ENCODE peak calls at places on chromosomes 13 and 19, in six cellular contexts. Y is IMR-90, Q is H1, R is neuronal stem cell, B is H9, W is mesenchymal stem cell. E is an unnamed sample.

GRCh38 chr19:55460670-55461258 is 678 bp downstream of the ISOC2 start:
- DNase-seq in Q (peak; percentile 92), R (peak; percentile 75), Y (peak; percentile 74), W (peak; percentile 83), B (peak; percentile 95), E (peak; percentile 26)

GRCh38 chr19:35211545-35212230 is 16.9 kb downstream of the FAM187B start:
- DNase-seq in R (no peak), B (no peak), Q (no peak), Y (no peak), W (no peak), E (no peak)

GRCh38 chr13:100392709-100393630 is 195.6 kb downstream of the GGACT start:
- DNase-seq in B (peak; percentile 86), Q (no peak), W (peak; percentile 100), R (peak; percentile 14), Y (peak; percentile 100), E (peak; percentile 86)

GRCh38 chr13:19072543-19072942 is 109.1 kb downstream of the TUBA3C start:
- DNase-seq in R (no peak), Y (no peak), B (no peak), Q (no peak), W (no peak), E (no peak)

GRCh38 chr13:38496956-38497355 is 147.3 kb downstream of the UFM1 start:
- DNase-seq in Y (no peak), W (no peak), B (no peak), Q (no peak), R (no peak), E (no peak)

GRCh38 chr13:79124183-79124582 is 281.9 kb downstream of the RBM26 start:
- DNase-seq in B (no peak), R (no peak), Y (no peak), Q (no peak), W (no peak), E (no peak)

GRCh38 chr19:14957464-14957863 is 16.2 kb downstream of the OR7C2 start:
- DNase-seq in W (no peak), Y (no peak), Q (no peak), R (no peak), B (no peak), E (no peak)

GRCh38 chr13:110516500-110516899 is 45.0 kb downstream of the RAB20 start:
- DNase-seq in W (no peak), B (no peak), R (no peak), Y (no peak), Q (no peak), E (no peak)

GRCh38 chr13:59837101-59837500 is 326.6 kb downstream of the DIAPH3 start:
- DNase-seq in R (no peak), Q (no peak), Y (no peak), B (no peak), W (no peak), E (no peak)

GRCh38 chr13:99028890-99029289 is 51.0 kb upstream of the DOCK9 start:
- DNase-seq in Y (no peak), R (no peak), W (no peak), B (peak; percentile 74), Q (peak; percentile 61), E (peak; percentile 73)

GRCh38 chr13:63124863-63125262 is 1709.2 kb upstream of the PCDH20 start:
- DNase-seq in B (no peak), Q (no peak), Y (peak; percentile 60), R (no peak), W (peak; percentile 31), E (no peak)

GRCh38 chr19:16027528-16027927 is 48.8 kb upstream of the TPM4 start:
- DNase-seq in B (no peak), W (no peak), R (no peak), Q (no peak), Y (no peak), E (no peak)

GRCh38 chr13:34816543-34816942 is 125.5 kb upstream of the NBEA start:
- DNase-seq in W (peak; percentile 28), Y (no peak), B (no peak), R (no peak), Q (no peak), E (no peak)

GRCh38 chr19:34985249-34986022 is 14.7 kb upstream of the GRAMD1A start:
- DNase-seq in Q (peak; percentile 60), R (no peak), Y (peak; percentile 24), B (peak; percentile 67), W (no peak), E (no peak)

GRCh38 chr13:27161423-27161822 is 10.2 kb downstream of the USP12 start:
- DNase-seq in R (no peak), Q (no peak), B (no peak), Y (no peak), W (no peak), E (no peak)

GRCh38 chr13:110942248-110942981 is 27.5 kb upstream of the ANKRD10 start:
- DNase-seq in B (no peak), Y (peak; percentile 44), R (no peak), Q (no peak), W (peak; percentile 14), E (peak; percentile 32)

GRCh38 chr13:30371649-30372265 is 50.5 kb upstream of the UBE2L5 start:
- DNase-seq in Y (peak; percentile 82), W (peak; percentile 83), R (no peak), Q (no peak), B (no peak), E (no peak)

GRCh38 chr19:50759886-50760285 is 10.4 kb upstream of the GPR32 start:
- DNase-seq in W (no peak), Q (no peak), R (no peak), Y (peak; percentile 32), B (no peak), E (peak; percentile 73)

GRCh38 chr19:51321799-51322198 is 10.4 kb downstream of the IGLON5 start:
- DNase-seq in B (no peak), R (no peak), W (no peak), Q (no peak), Y (no peak), E (no peak)

GRCh38 chr13:92806215-92806614 is 420.4 kb upstream of the GPC6 start:
- DNase-seq in B (no peak), Y (no peak), Q (no peak), R (no peak), W (peak; percentile 62), E (no peak)

GRCh38 chr19:32349724-32350475 is 4.5 kb downstream of the ZNF507 start:
- DNase-seq in B (no peak), Y (peak; percentile 47), W (no peak), Q (no peak), R (no peak), E (no peak)

GRCh38 chr13:37934339-37935191 is 65.0 kb upstream of the TRPC4 start:
- DNase-seq in Y (no peak), B (peak; percentile 42), R (no peak), W (no peak), Q (peak; percentile 58), E (no peak)

GRCh38 chr13:99374994-99375805 is 68.0 kb upstream of the GPR183 start:
- DNase-seq in B (no peak), W (no peak), Q (peak; percentile 43), R (no peak), Y (no peak), E (peak; percentile 11)

GRCh38 chr19:6048808-6049405 is 61.4 kb downstream of the RFX2 start:
- DNase-seq in W (peak; percentile 79), Q (peak; percentile 80), R (peak; percentile 81), Y (peak; percentile 65), B (peak; percentile 77), E (peak; percentile 73)
- H3K14ac ChIP-seq in W (no peak overlapping the region), Q (no peak overlapping the region), R (no peak overlapping the region), Y (no peak overlapping the region), B (no peak overlapping the region), E (no peak overlapping the region)

DNA sequence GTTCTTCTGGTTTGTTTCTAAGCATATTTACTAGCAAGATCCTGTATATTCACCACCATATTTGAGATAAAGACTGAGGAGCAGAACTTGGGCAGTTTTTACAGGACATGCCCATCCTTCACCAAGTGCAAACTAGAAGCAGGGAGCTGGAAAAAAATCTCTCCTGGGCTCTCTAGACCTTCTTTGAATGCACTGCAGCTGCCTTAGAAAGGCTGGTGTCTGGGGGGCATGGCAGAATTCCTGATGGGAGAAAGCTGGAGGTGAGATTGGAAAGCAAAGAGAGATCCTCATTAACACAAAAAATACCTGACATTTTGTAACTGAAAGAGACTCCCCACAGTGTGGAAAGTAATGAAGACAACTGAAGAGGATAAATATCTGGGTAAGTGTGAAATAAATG is 1612.1 kb downstream of the OLFM4 start:
- DNase-seq in Q (no peak), B (no peak), Y (no peak), R (no peak), W (no peak), E (no peak)
- H3K14ac ChIP-seq in Q (no peak overlapping the region), B (no peak overlapping the region), Y (no peak overlapping the region), R (no peak overlapping the region), W (no peak overlapping the region), E (no peak overlapping the region)

DNA sequence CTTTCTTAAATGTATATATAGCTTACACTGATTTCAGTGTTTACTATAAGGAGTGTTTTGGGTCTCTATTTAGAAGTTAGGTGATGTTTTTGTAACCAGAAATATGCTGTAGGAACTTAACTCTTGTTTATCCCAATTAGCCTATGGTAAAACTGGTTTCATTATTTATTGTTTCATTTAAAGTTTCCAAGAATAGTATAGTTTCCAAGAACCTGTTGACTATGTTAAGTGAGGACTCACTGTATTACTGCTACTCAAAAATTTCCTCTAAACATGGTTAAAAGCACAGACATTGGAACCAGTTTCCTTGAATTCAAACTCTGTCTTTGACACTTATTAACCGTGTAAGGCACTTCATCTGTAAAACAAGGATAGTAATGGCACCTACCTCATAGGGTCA is 187.4 kb downstream of the RGCC start:
- DNase-seq in W (no peak), R (no peak), Q (no peak), B (no peak), Y (no peak), E (no peak)
- H3K14ac ChIP-seq in W (no peak overlapping the region), R (no peak overlapping the region), Q (no peak overlapping the region), B (no peak overlapping the region), Y (peak overlapping the region; percentile 53), E (no peak overlapping the region)

DNA sequence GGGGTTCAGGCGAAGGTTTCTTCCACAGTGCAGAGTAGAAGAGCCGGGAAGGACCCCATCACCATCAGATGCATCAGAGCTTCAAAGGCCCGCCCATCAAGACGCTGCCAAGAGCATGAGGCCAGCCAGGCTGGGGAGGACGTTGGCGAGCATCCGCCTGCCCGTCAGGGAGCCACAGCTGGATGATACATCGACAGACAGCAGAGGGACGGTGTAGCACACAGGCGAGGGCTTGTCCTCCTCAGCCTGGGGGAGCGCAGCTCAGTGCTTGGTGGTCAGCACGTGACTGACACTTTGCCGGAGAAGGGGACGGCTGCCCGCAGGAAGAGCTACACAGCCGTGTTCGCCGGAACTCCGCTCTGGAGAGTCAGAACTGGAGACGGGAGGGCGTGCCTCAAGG is 34.1 kb downstream of the CSNK1G2 start:
- DNase-seq in W (no peak), R (no peak), Y (peak; percentile 35), B (no peak), Q (no peak), E (no peak)
- H3K14ac ChIP-seq in W (no peak overlapping the region), R (no peak overlapping the region), Y (no peak overlapping the region), B (no peak overlapping the region), Q (no peak overlapping the region), E (no peak overlapping the region)

DNA sequence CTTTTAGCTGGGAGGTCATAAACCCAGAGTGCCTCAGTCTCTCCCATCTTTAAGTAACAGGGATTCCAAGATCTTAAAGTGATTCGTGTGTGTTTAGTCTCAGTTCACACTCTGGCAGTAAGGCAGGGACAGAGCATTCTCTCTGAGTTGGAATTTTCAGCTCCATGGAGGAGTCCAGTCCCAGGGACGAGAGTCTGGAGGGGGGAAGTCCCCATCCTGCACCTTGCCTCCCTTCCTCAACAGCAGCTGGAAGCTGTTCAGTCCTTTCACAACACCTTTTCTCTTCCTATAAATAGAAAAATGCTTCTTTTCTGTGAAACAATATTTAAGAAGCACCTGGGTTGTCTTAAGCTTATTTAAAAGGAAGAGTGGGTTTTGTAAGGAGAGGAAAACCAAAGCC is 82.0 kb downstream of the KLF5 start:
- DNase-seq in R (peak; percentile 6), Y (no peak), W (peak; percentile 18), Q (no peak), B (no peak), E (no peak)
- H3K14ac ChIP-seq in R (no peak overlapping the region), Y (peak overlapping the region; percentile 73), W (no peak overlapping the region), Q (no peak overlapping the region), B (no peak overlapping the region), E (no peak overlapping the region)

E was measured in trophoblast cell.